ENCODE peak calls at places on chromosomes 4 and X, in nine cellular contexts. D is IMR-90, V is fibroblast of lung, C is mammary epithelial cell, H is SK-N-SH, R is astrocyte, U is GM23248, T is H1, Z is K562. I is an unnamed sample. For H3K4me1, the result is how much of the 10 kb centered on the place peaks cover.

GRCh38 chr4:40515398-40516293 is 114.0 kb downstream of the RBM47 start:
- DNase-seq in D (no peak), V (peak), C (no peak), H (no peak), R (no peak), U (peak), T (no peak), Z (peak), I (peak)

GRCh38 chr4:94567811-94568210 is 116.1 kb downstream of the PDLIM5 start:
- DNase-seq in D (no peak), V (no peak), C (no peak), H (no peak), R (no peak), U (no peak), T (no peak), Z (no peak), I (no peak)

GRCh38 chr4:133385161-133385954 is 236.3 kb downstream of the PCDH10 start:
- DNase-seq in D (no peak), V (no peak), C (no peak), H (no peak), R (no peak), U (no peak), T (no peak), Z (no peak), I (no peak)

GRCh38 chrX:45843518-45843917 is 642.8 kb upstream of the DIPK2B start:
- DNase-seq in D (no peak), V (peak), C (no peak), H (no peak), R (no peak), U (peak), T (no peak), Z (no peak), I (no peak)

GRCh38 chr4:188295899-188296298 is 156.7 kb downstream of the TRIML1 start:
- DNase-seq in D (peak), V (peak), C (peak), H (no peak), R (no peak), U (no peak), T (no peak), Z (no peak), I (peak)

GRCh38 chr4:125321709-125322362 is 7.1 kb downstream of the FAT4 start:
- DNase-seq in D (peak), V (peak), C (peak), H (no peak), R (peak), U (peak), T (no peak), Z (no peak), I (peak)

GRCh38 chrX:33195698-33196097 is 15.7 kb downstream of the DMD start:
- DNase-seq in D (peak), V (no peak), C (no peak), H (no peak), R (no peak), U (no peak), T (no peak), Z (no peak), I (no peak)

GRCh38 chr4:114281561-114281960 is 302.1 kb upstream of the ARSJ start:
- DNase-seq in D (peak), V (peak), C (no peak), H (no peak), R (peak), U (peak), T (no peak), Z (no peak), I (peak)

GRCh38 chr4:138255917-138256597 is 13.9 kb upstream of the SLC7A11 start:
- DNase-seq in D (no peak), V (no peak), C (no peak), H (no peak), R (no peak), U (no peak), T (no peak), Z (no peak), I (no peak)

GRCh38 chr4:5708171-5708828 is at the start of gene EVC2:
- DNase-seq in D (peak), V (peak), C (peak), H (peak), R (peak), U (peak), T (peak), Z (no peak), I (peak)

GRCh38 chrX:106894978-106895452 is 8.1 kb downstream of the RIPPLY1 start:
- DNase-seq in D (peak), V (peak), C (peak), H (no peak), R (peak), U (peak), T (no peak), Z (no peak), I (no peak)

GRCh38 chr4:166594326-166594946 is 639.9 kb downstream of the SPOCK3 start:
- DNase-seq in D (no peak), V (peak), C (peak), H (peak), R (peak), U (peak), T (peak), Z (no peak), I (peak)

GRCh38 chr4:89906787-89907521 is 12.3 kb downstream of the MMRN1 start:
- DNase-seq in D (no peak), V (no peak), C (no peak), H (no peak), R (peak), U (no peak), T (no peak), Z (no peak), I (no peak)

GRCh38 chr4:29277381-29277780 is 1442.8 kb upstream of the PCDH7 start:
- DNase-seq in D (peak), V (peak), C (peak), H (no peak), R (peak), U (no peak), T (no peak), Z (no peak), I (no peak)

GRCh38 chr4:169080970-169081369 is 70.9 kb upstream of the CBR4 start:
- DNase-seq in D (peak), V (peak), C (no peak), H (no peak), R (peak), U (no peak), T (no peak), Z (no peak), I (no peak)

GRCh38 chr4:24287096-24287495 is 297.3 kb downstream of the DHX15 start:
- DNase-seq in D (no peak), V (no peak), C (no peak), H (no peak), R (no peak), U (no peak), T (no peak), Z (no peak), I (no peak)

GRCh38 chr4:44660396-44660795 is 9.0 kb upstream of the YIPF7 start:
- DNase-seq in D (no peak), V (no peak), C (no peak), H (no peak), R (no peak), U (peak), T (no peak), Z (no peak), I (no peak)

GRCh38 chr4:13264126-13264525 is 220.0 kb downstream of the RAB28 start:
- DNase-seq in D (no peak), V (no peak), C (peak), H (no peak), R (peak), U (peak), T (no peak), Z (no peak), I (no peak)

GRCh38 chrX:13131511-13132137 is 87.2 kb upstream of the FAM9C start:
- DNase-seq in D (no peak), V (no peak), C (peak), H (no peak), R (no peak), U (no peak), T (no peak), Z (no peak), I (no peak)

GRCh38 chr4:88729146-88729755 is 31.6 kb upstream of the NAP1L5 start:
- DNase-seq in D (no peak), V (no peak), C (no peak), H (no peak), R (no peak), U (no peak), T (no peak), Z (no peak), I (no peak)

GRCh38 chr4:1537410-1538095 is 131.3 kb upstream of the NKX1-1 start:
- DNase-seq in D (no peak), V (no peak), C (no peak), H (no peak), R (no peak), U (no peak), T (no peak), Z (no peak), I (no peak)

GRCh38 chr4:128600410-128600809 is 209.1 kb upstream of the JADE1 start:
- DNase-seq in D (peak), V (peak), C (peak), H (no peak), R (no peak), U (no peak), T (peak), Z (no peak), I (no peak)

GRCh38 chrX:136754641-136755040 is 26.1 kb downstream of the ARHGEF6 start:
- DNase-seq in D (no peak), V (no peak), C (no peak), H (no peak), R (peak), U (no peak), T (no peak), Z (no peak), I (peak)

GRCh38 chrX:139820358-139820984 is 112.4 kb downstream of the ATP11C start:
- DNase-seq in D (no peak), V (no peak), C (no peak), H (no peak), R (no peak), U (no peak), T (no peak), Z (no peak), I (no peak)

GRCh38 chr4:10045481-10045880 is 24.2 kb upstream of the SLC2A9 start:
- DNase-seq in D (peak), V (no peak), C (peak), H (no peak), R (peak), U (peak), T (no peak), Z (no peak), I (peak)
- H2AFZ ChIP-seq in D (no peak), V (no peak), C (no peak), H (no peak), R (no peak), U (no peak), T (no peak), Z (no peak), I (no peak)

DNA sequence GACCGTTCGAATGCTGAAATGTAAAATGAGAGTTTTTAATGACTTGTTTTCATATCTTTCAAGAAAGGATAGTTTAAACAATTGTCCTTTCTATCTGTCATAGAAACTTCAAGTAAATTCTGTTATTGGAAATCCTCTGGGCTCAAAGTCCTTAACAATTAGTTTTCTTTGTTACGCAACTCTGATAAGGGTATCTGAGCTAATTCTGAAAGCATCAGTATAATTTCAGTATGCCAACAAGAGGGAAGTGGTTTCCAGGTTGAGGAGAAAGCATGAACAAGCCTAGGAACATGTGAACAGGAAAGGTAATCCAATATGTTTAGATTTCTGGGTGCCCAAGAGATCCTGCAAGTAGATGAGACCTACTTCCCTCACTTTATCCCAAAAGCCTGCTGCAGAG is 22.0 kb downstream of the ADH7 start:
- DNase-seq in D (no peak), V (no peak), C (no peak), H (no peak), R (no peak), U (no peak), T (no peak), Z (no peak), I (no peak)
- H3K4me1 ChIP-seq in D (under half), V (under half), C (under half), H (under half), R (under half), U (under half), T (under half), Z (under half), I (under half)

GRCh38 chrX:123188081-123188480 is 4.0 kb downstream of the GRIA3 start:
- DNase-seq in D (no peak), V (no peak), C (peak), H (no peak), R (peak), U (peak), T (no peak), Z (no peak), I (no peak)

GRCh38 chrX:123186796-123187195 is 2.7 kb downstream of the GRIA3 start:
- DNase-seq in D (no peak), V (no peak), C (no peak), H (no peak), R (no peak), U (peak), T (no peak), Z (no peak), I (no peak)

GRCh38 chrX:123184199-123184857 is at the start of gene GRIA3:
- DNase-seq in D (no peak), V (peak), C (no peak), H (peak), R (peak), U (peak), T (peak), Z (no peak), I (no peak)

GRCh38 chrX:123185714-123186113 is 1.6 kb downstream of the GRIA3 start:
- DNase-seq in D (no peak), V (no peak), C (no peak), H (no peak), R (peak), U (peak), T (no peak), Z (no peak), I (no peak)

DNA sequence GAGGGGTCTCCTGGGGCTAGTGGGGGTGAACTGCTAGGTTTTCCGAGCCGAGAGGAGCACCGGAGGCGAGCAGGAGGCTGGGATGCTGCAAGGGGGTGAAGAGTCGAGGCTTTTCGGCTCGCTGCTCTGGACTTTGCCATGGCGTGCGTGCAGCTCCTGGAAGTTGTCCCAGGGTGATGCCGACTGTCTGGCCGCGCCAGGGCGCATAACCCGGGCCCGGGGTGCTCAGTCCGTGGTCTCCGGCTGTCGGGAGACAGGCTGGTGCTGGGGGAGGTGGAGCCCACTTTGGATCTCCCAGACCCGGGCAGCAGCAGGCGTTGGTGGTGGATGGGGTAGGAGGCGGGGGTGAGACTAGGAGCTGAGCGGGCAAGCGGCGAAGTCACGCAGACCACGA is 777 bp downstream of the GRIA3 start:
- DNase-seq in D (no peak), V (no peak), C (no peak), H (peak), R (peak), U (peak), T (peak), Z (no peak), I (no peak)
- H3K4me3 ChIP-seq in D (no peak), V (peak), C (no peak), H (peak), R (peak), U (peak), T (peak), Z (no peak), I (peak)

GRCh38 chr4:151013491-151013890 is 1.6 kb downstream of the LRBA start:
- DNase-seq in D (no peak), V (no peak), C (no peak), H (no peak), R (no peak), U (peak), T (no peak), Z (no peak), I (no peak)

GRCh38 chr4:151012836-151013235 is 2.2 kb downstream of the LRBA start:
- DNase-seq in D (no peak), V (no peak), C (peak), H (no peak), R (no peak), U (no peak), T (no peak), Z (no peak), I (no peak)

GRCh38 chr4:151014521-151015457 is at the start of gene LRBA:
- DNase-seq in D (peak), V (peak), C (peak), H (peak), R (peak), U (peak), T (peak), Z (peak), I (peak)

GRCh38 chr4:151012376-151012775 is 2.7 kb downstream of the LRBA start:
- DNase-seq in D (no peak), V (no peak), C (no peak), H (no peak), R (no peak), U (no peak), T (no peak), Z (no peak), I (no peak)

GRCh38 chr4:151013944-151014343 is 1.1 kb downstream of the LRBA start:
- DNase-seq in D (no peak), V (no peak), C (no peak), H (no peak), R (no peak), U (peak), T (no peak), Z (no peak), I (no peak)
- H2AFZ ChIP-seq in D (no peak), V (peak), C (peak), H (peak), R (no peak), U (peak), T (no peak), Z (peak), I (peak)

DNA sequence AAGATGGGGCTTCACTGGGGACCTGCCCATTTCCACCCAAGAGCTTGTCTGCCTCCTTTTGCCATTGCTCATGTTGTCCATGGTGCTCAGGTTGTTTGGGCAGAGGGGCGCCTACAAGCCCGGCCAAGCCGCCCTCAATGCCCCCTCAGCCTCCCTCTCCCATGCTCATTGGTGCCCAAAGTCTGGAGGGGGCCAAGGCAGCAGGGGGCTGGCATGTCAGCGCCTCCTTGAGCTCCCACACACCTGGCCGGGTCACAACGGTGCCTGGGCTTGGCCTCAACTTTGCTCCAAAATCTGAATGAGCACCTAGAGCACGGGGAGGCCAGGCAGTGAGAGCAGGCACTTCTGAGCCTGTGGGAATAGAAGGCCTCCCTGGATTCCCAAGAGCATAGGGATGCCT is 1598.8 kb downstream of the PCDH7 start:
- DNase-seq in D (no peak), V (no peak), C (no peak), H (no peak), R (no peak), U (no peak), T (no peak), Z (no peak), I (no peak)
- H3K4me1 ChIP-seq in D (under half), V (under half), C (under half), H (under half), R (under half), U (under half), T (under half), Z (under half), I (under half)

GRCh38 chr4:7295201-7295916 is 103.0 kb downstream of the SORCS2 start:
- DNase-seq in D (no peak), V (no peak), C (no peak), H (peak), R (peak), U (peak), T (no peak), Z (no peak), I (peak)
- H3K4me3 ChIP-seq in D (no peak), V (no peak), C (no peak), H (no peak), R (no peak), U (no peak), T (no peak), Z (no peak), I (no peak)

GRCh38 chr4:15106417-15106816 is 104.1 kb downstream of the CPEB2 start:
- DNase-seq in D (peak), V (peak), C (no peak), H (no peak), R (no peak), U (peak), T (no peak), Z (no peak), I (no peak)
- H2AFZ ChIP-seq in D (peak), V (no peak), C (no peak), H (no peak), R (no peak), U (no peak), T (no peak), Z (no peak), I (no peak)

I was measured in osteoblast.